ENCODE peak calls at places on chromosomes 6 and 20, in seven cellular contexts. One of them, this sample, is unnamed.

GRCh38 chr6:56649053-56649769 is 6.5 kb upstream of the DST start:
- DNase-seq in kidney epithelial cell: no peak
- DNase-seq in breast epithelium: no peak
- DNase-seq in bronchial epithelial cell: peak; percentile 62
- DNase-seq in GM23248: peak; percentile 58
- DNase-seq in A549: no peak
- DNase-seq in lung: no peak
- DNase-seq in this sample: no peak

GRCh38 chr6:26158581-26159416 is 71.6 kb downstream of the HFE start:
- DNase-seq in GM23248: peak; percentile 79
- DNase-seq in A549: no peak
- DNase-seq in bronchial epithelial cell: peak; percentile 41
- DNase-seq in lung: peak; percentile 68
- DNase-seq in breast epithelium: peak; percentile 69
- DNase-seq in kidney epithelial cell: no peak
- DNase-seq in this sample: no peak

GRCh38 chr20:2004171-2004570 is 10.3 kb upstream of the PDYN start:
- DNase-seq in A549: no peak
- DNase-seq in breast epithelium: no peak
- DNase-seq in GM23248: no peak
- DNase-seq in lung: no peak
- DNase-seq in bronchial epithelial cell: no peak
- DNase-seq in kidney epithelial cell: no peak
- DNase-seq in this sample: no peak

GRCh38 chr20:62741191-62741676 is 32.6 kb downstream of the NTSR1 start:
- DNase-seq in bronchial epithelial cell: no peak
- DNase-seq in breast epithelium: peak; percentile 46
- DNase-seq in A549: no peak
- DNase-seq in kidney epithelial cell: no peak
- DNase-seq in lung: no peak
- DNase-seq in GM23248: peak; percentile 36
- DNase-seq in this sample: no peak

GRCh38 chr20:3129094-3129493 is 30.6 kb downstream of the FASTKD5 start:
- DNase-seq in kidney epithelial cell: no peak
- DNase-seq in A549: no peak
- DNase-seq in lung: no peak
- DNase-seq in breast epithelium: no peak
- DNase-seq in bronchial epithelial cell: no peak
- DNase-seq in GM23248: no peak
- DNase-seq in this sample: no peak

GRCh38 chr6:105869835-105870506 is 216.2 kb upstream of the PRDM1 start:
- DNase-seq in bronchial epithelial cell: no peak
- DNase-seq in kidney epithelial cell: no peak
- DNase-seq in GM23248: no peak
- DNase-seq in lung: no peak
- DNase-seq in A549: no peak
- DNase-seq in breast epithelium: no peak
- DNase-seq in this sample: no peak

GRCh38 chr6:111692327-111693164 is 86.9 kb upstream of the TRAF3IP2 start:
- DNase-seq in breast epithelium: no peak
- DNase-seq in A549: no peak
- DNase-seq in kidney epithelial cell: no peak
- DNase-seq in lung: no peak
- DNase-seq in GM23248: no peak
- DNase-seq in bronchial epithelial cell: peak; percentile 10
- DNase-seq in this sample: peak; percentile 11

GRCh38 chr6:52423971-52424381 is 3.8 kb downstream of the EFHC1 start:
- DNase-seq in A549: no peak
- DNase-seq in kidney epithelial cell: peak; percentile 63
- DNase-seq in bronchial epithelial cell: peak; percentile 68
- DNase-seq in breast epithelium: no peak
- DNase-seq in lung: no peak
- DNase-seq in GM23248: peak; percentile 86
- DNase-seq in this sample: peak; percentile 70

GRCh38 chr20:4272225-4272624 is 256.9 kb upstream of the RNF24 start:
- DNase-seq in lung: no peak
- DNase-seq in bronchial epithelial cell: no peak
- DNase-seq in GM23248: peak; percentile 29
- DNase-seq in breast epithelium: no peak
- DNase-seq in A549: no peak
- DNase-seq in kidney epithelial cell: no peak
- DNase-seq in this sample: no peak

GRCh38 chr6:150142657-150143501 is at the start of gene PPP1R14C:
- DNase-seq in lung: peak; percentile 61
- DNase-seq in kidney epithelial cell: no peak
- DNase-seq in GM23248: peak; percentile 81
- DNase-seq in breast epithelium: no peak
- DNase-seq in bronchial epithelial cell: peak; percentile 54
- DNase-seq in A549: no peak
- DNase-seq in this sample: no peak

GRCh38 chr6:45398075-45398817 is 20.5 kb upstream of the SUPT3H start:
- DNase-seq in A549: no peak
- DNase-seq in bronchial epithelial cell: peak; percentile 64
- DNase-seq in breast epithelium: no peak
- DNase-seq in kidney epithelial cell: no peak
- DNase-seq in GM23248: peak; percentile 47
- DNase-seq in lung: no peak
- DNase-seq in this sample: no peak

GRCh38 chr20:51372176-51372803 is 170.2 kb downstream of the NFATC2 start:
- DNase-seq in GM23248: peak; percentile 83
- DNase-seq in A549: peak; percentile 91
- DNase-seq in kidney epithelial cell: no peak
- DNase-seq in bronchial epithelial cell: peak; percentile 50
- DNase-seq in breast epithelium: peak; percentile 65
- DNase-seq in lung: peak; percentile 41
- DNase-seq in this sample: peak; percentile 34

GRCh38 chr6:48184644-48185043 is 73.6 kb upstream of the PTCHD4 start:
- DNase-seq in bronchial epithelial cell: no peak
- DNase-seq in lung: no peak
- DNase-seq in A549: no peak
- DNase-seq in GM23248: no peak
- DNase-seq in kidney epithelial cell: no peak
- DNase-seq in breast epithelium: no peak
- DNase-seq in this sample: no peak

GRCh38 chr6:88908598-88909548 is 54.5 kb downstream of the RNGTT start:
- DNase-seq in A549: no peak
- DNase-seq in kidney epithelial cell: no peak
- DNase-seq in breast epithelium: no peak
- DNase-seq in bronchial epithelial cell: no peak
- DNase-seq in GM23248: no peak
- DNase-seq in lung: no peak
- DNase-seq in this sample: no peak

GRCh38 chr6:710601-711571 is 17.9 kb upstream of the EXOC2 start:
- DNase-seq in lung: peak; percentile 59
- DNase-seq in GM23248: peak; percentile 82
- DNase-seq in A549: peak; percentile 19
- DNase-seq in bronchial epithelial cell: peak; percentile 35
- DNase-seq in kidney epithelial cell: no peak
- DNase-seq in breast epithelium: peak; percentile 57
- DNase-seq in this sample: peak; percentile 40

GRCh38 chr6:158061709-158062461 is 80.2 kb downstream of the SYNJ2 start:
- DNase-seq in lung: no peak
- DNase-seq in bronchial epithelial cell: no peak
- DNase-seq in breast epithelium: no peak
- DNase-seq in GM23248: peak; percentile 33
- DNase-seq in kidney epithelial cell: no peak
- DNase-seq in A549: no peak
- DNase-seq in this sample: no peak

GRCh38 chr20:34713194-34713943 is 9.2 kb downstream of the TP53INP2 start:
- DNase-seq in lung: no peak
- DNase-seq in bronchial epithelial cell: peak; percentile 99
- DNase-seq in kidney epithelial cell: peak; percentile 88
- DNase-seq in GM23248: peak; percentile 96
- DNase-seq in breast epithelium: no peak
- DNase-seq in A549: peak; percentile 64
- DNase-seq in this sample: peak; percentile 97

GRCh38 chr6:127342296-127342945 is 988 bp downstream of the ECHDC1 start:
- DNase-seq in kidney epithelial cell: no peak
- DNase-seq in lung: peak; percentile 34
- DNase-seq in breast epithelium: no peak
- DNase-seq in A549: no peak
- DNase-seq in bronchial epithelial cell: peak; percentile 19
- DNase-seq in GM23248: peak; percentile 63
- DNase-seq in this sample: peak; percentile 17

GRCh38 chr6:64293298-64293697 is 657.7 kb downstream of the PHF3 start:
- DNase-seq in GM23248: peak; percentile 54
- DNase-seq in lung: no peak
- DNase-seq in kidney epithelial cell: no peak
- DNase-seq in breast epithelium: no peak
- DNase-seq in bronchial epithelial cell: no peak
- DNase-seq in A549: no peak
- DNase-seq in this sample: no peak

GRCh38 chr6:12335131-12335527 is 45.0 kb downstream of the EDN1 start:
- DNase-seq in breast epithelium: no peak
- DNase-seq in A549: no peak
- DNase-seq in bronchial epithelial cell: no peak
- DNase-seq in GM23248: no peak
- DNase-seq in lung: no peak
- DNase-seq in kidney epithelial cell: no peak
- DNase-seq in this sample: no peak

GRCh38 chr6:2790588-2790987 is 25.4 kb downstream of the WRNIP1 start:
- DNase-seq in A549: peak; percentile 34
- DNase-seq in kidney epithelial cell: no peak
- DNase-seq in GM23248: peak; percentile 83
- DNase-seq in breast epithelium: no peak
- DNase-seq in lung: no peak
- DNase-seq in bronchial epithelial cell: peak; percentile 49
- DNase-seq in this sample: no peak
- H3K4me3 ChIP-seq in A549: no peak overlapping the region
- H3K4me3 ChIP-seq in kidney epithelial cell: no peak overlapping the region
- H3K4me3 ChIP-seq in GM23248: peak overlapping the region; percentile 66
- H3K4me3 ChIP-seq in breast epithelium: no peak overlapping the region
- H3K4me3 ChIP-seq in lung: no peak overlapping the region
- H3K4me3 ChIP-seq in bronchial epithelial cell: no peak overlapping the region
- H3K4me3 ChIP-seq in this sample: no peak overlapping the region

GRCh38 chr6:37126961-37127360 is 43.0 kb upstream of the PIM1 start:
- DNase-seq in GM23248: no peak
- DNase-seq in bronchial epithelial cell: peak; percentile 37
- DNase-seq in breast epithelium: no peak
- DNase-seq in lung: no peak
- DNase-seq in A549: no peak
- DNase-seq in kidney epithelial cell: no peak
- DNase-seq in this sample: no peak

GRCh38 chr6:37130704-37131103 is 39.2 kb upstream of the PIM1 start:
- DNase-seq in breast epithelium: no peak
- DNase-seq in lung: peak; percentile 78
- DNase-seq in A549: no peak
- DNase-seq in bronchial epithelial cell: peak; percentile 72
- DNase-seq in kidney epithelial cell: no peak
- DNase-seq in GM23248: peak; percentile 63
- DNase-seq in this sample: no peak

GRCh38 chr6:37126554-37126906 is 43.4 kb upstream of the PIM1 start:
- DNase-seq in bronchial epithelial cell: no peak
- DNase-seq in GM23248: no peak
- DNase-seq in breast epithelium: no peak
- DNase-seq in lung: no peak
- DNase-seq in A549: no peak
- DNase-seq in kidney epithelial cell: no peak
- DNase-seq in this sample: no peak

GRCh38 chr6:37125779-37126553 is 44.0 kb upstream of the PIM1 start:
- DNase-seq in kidney epithelial cell: no peak
- DNase-seq in lung: no peak
- DNase-seq in breast epithelium: no peak
- DNase-seq in GM23248: no peak
- DNase-seq in bronchial epithelial cell: no peak
- DNase-seq in A549: no peak
- DNase-seq in this sample: no peak

DNA sequence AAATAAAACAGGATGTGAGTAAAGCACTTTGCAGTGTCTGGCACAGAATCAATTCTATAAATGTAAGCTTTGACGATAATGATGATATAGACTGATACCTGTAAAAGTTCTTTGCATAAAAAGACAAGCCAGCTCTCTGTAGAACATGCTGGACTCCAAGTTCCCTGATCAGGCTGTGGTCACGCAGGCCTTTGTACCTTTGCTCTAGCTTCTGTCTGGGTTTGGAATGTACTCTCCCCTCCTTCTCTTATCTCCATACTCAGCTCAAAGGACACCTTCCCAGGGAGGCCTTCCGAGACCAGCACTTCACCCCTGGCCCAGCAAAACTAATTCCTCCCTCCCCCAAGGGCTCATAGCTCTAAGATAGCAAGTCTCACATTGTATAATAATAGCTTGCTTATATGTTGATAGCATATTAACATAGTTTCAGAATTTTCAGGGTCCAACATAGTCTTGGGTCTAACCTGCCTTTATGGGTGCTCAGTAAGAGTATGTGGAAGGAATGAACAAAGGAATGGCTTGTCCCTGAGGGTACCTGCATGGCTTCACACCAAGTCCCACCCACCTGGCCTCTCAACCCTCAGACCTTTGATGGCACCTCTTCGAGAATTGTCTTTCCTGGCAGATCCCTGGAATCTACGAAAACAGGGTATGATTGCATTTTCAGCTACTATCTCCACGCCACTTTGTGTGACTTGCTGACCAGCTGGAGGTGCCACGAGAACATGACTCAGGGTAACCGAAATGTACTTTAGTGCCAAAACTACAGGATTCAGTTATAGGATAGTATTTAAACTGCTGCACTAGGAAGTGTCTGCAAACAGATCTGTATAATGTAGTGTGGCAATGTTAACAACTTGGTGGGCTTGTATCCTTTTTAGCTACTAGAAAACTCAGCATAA is 41.7 kb upstream of the PIM1 start:
- DNase-seq in kidney epithelial cell: no peak
- DNase-seq in bronchial epithelial cell: peak; percentile 72
- DNase-seq in GM23248: peak; percentile 83
- DNase-seq in breast epithelium: no peak
- DNase-seq in A549: no peak
- DNase-seq in lung: no peak
- DNase-seq in this sample: no peak
- H3K4me3 ChIP-seq in kidney epithelial cell: no peak overlapping the region
- H3K4me3 ChIP-seq in bronchial epithelial cell: no peak overlapping the region
- H3K4me3 ChIP-seq in GM23248: no peak overlapping the region
- H3K4me3 ChIP-seq in breast epithelium: no peak overlapping the region
- H3K4me3 ChIP-seq in A549: no peak overlapping the region
- H3K4me3 ChIP-seq in lung: no peak overlapping the region
- H3K4me3 ChIP-seq in this sample: no peak overlapping the region

DNA sequence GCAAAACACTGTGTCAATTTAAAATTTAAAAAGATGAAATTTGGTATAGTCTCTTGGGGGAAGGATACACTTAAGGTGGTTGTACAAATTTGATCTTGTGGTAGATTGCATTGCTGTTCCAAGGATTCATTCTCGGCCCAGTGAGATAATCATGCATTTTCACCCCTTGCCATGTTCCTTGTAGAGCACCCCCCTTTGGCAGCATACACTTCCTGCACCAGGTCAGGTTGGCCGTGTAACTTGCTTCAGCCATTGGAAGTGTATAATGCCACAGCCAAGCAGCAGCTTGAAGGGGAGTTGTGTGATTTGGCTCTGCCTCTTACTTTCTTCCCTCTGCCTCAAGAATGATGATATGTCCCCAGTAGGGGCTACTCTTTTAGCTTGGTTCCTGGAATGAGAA is 21.9 kb downstream of the CCN2 start:
- DNase-seq in bronchial epithelial cell: no peak
- DNase-seq in breast epithelium: no peak
- DNase-seq in lung: no peak
- DNase-seq in A549: no peak
- DNase-seq in kidney epithelial cell: no peak
- DNase-seq in GM23248: no peak
- DNase-seq in this sample: no peak
- H3K4me3 ChIP-seq in bronchial epithelial cell: no peak overlapping the region
- H3K4me3 ChIP-seq in breast epithelium: no peak overlapping the region
- H3K4me3 ChIP-seq in lung: no peak overlapping the region
- H3K4me3 ChIP-seq in A549: no peak overlapping the region
- H3K4me3 ChIP-seq in kidney epithelial cell: no peak overlapping the region
- H3K4me3 ChIP-seq in GM23248: no peak overlapping the region
- H3K4me3 ChIP-seq in this sample: no peak overlapping the region

GRCh38 chr6:9521152-9521530 is 893.7 kb downstream of the TFAP2A start:
- DNase-seq in GM23248: no peak
- DNase-seq in kidney epithelial cell: no peak
- DNase-seq in A549: no peak
- DNase-seq in lung: no peak
- DNase-seq in bronchial epithelial cell: no peak
- DNase-seq in breast epithelium: no peak
- DNase-seq in this sample: no peak
- H3K4me3 ChIP-seq in GM23248: peak overlapping the region; percentile 5
- H3K4me3 ChIP-seq in kidney epithelial cell: no peak overlapping the region
- H3K4me3 ChIP-seq in A549: no peak overlapping the region
- H3K4me3 ChIP-seq in lung: no peak overlapping the region
- H3K4me3 ChIP-seq in bronchial epithelial cell: no peak overlapping the region
- H3K4me3 ChIP-seq in breast epithelium: no peak overlapping the region
- H3K4me3 ChIP-seq in this sample: no peak overlapping the region